ENCODE peak calls at places on chromosomes 12 and 14, in seven cellular contexts. Q, N, W, V, U, F and P are unnamed samples.

GRCh38 chr14:69012251-69012953 is 33.3 kb upstream of the ACTN1 start:
- DNase-seq in Q (no peak), N (no peak), W (no peak), V (no peak), U (no peak), F (no peak), P (no peak)

GRCh38 chr14:24430682-24431568 is 1.2 kb downstream of the KHNYN start:
- DNase-seq in Q (no peak), N (peak), W (peak), V (peak), U (no peak), F (peak), P (no peak)

GRCh38 chr14:24037658-24038037 is 14.2 kb upstream of the CARMIL3 start:
- DNase-seq in Q (no peak), N (no peak), W (no peak), V (no peak), U (no peak), F (no peak), P (no peak)

GRCh38 chr12:109445224-109445623 is 31.9 kb downstream of the KCTD10 start:
- DNase-seq in Q (no peak), N (no peak), W (peak), V (no peak), U (no peak), F (no peak), P (no peak)

GRCh38 chr12:75650989-75651695 is 139.7 kb upstream of the KRR1 start:
- DNase-seq in Q (no peak), N (no peak), W (peak), V (no peak), U (no peak), F (no peak), P (no peak)

GRCh38 chr14:39025810-39026627 is 77.0 kb downstream of the SEC23A start:
- DNase-seq in Q (no peak), N (no peak), W (no peak), V (no peak), U (no peak), F (no peak), P (no peak)

GRCh38 chr14:99597911-99598600 is 6.0 kb downstream of the CCDC85C start:
- DNase-seq in Q (no peak), N (no peak), W (no peak), V (no peak), U (no peak), F (no peak), P (no peak)

GRCh38 chr14:100504372-100505078 is 82.7 kb downstream of the BEGAIN start:
- DNase-seq in Q (no peak), N (no peak), W (no peak), V (no peak), U (no peak), F (no peak), P (no peak)

GRCh38 chr12:117875652-117876491 is 92.9 kb downstream of the KSR2 start:
- DNase-seq in Q (no peak), N (no peak), W (peak), V (no peak), U (peak), F (no peak), P (no peak)

GRCh38 chr12:27969011-27969900 is 3.3 kb downstream of the PTHLH start:
- DNase-seq in Q (peak), N (no peak), W (peak), V (no peak), U (no peak), F (peak), P (peak)

GRCh38 chr12:108457006-108457733 is 57.9 kb upstream of the FICD start:
- DNase-seq in Q (peak), N (peak), W (peak), V (no peak), U (peak), F (no peak), P (no peak)

GRCh38 chr12:4991373-4991772 is 52.3 kb upstream of the KCNA5 start:
- DNase-seq in Q (no peak), N (no peak), W (no peak), V (no peak), U (no peak), F (no peak), P (no peak)

GRCh38 chr12:89695100-89695499 is 13.5 kb downstream of the ATP2B1 start:
- DNase-seq in Q (no peak), N (no peak), W (peak), V (no peak), U (no peak), F (no peak), P (no peak)

GRCh38 chr12:94151577-94151976 is 3.2 kb downstream of the PLXNC1 start:
- DNase-seq in Q (peak), N (no peak), W (no peak), V (no peak), U (no peak), F (no peak), P (no peak)

GRCh38 chr12:121214855-121215745 is 5.2 kb downstream of the P2RX4 start:
- DNase-seq in Q (no peak), N (no peak), W (peak), V (no peak), U (no peak), F (peak), P (no peak)

GRCh38 chr12:56411781-56412639 is 37.2 kb downstream of the TIMELESS start:
- DNase-seq in Q (no peak), N (no peak), W (no peak), V (no peak), U (no peak), F (no peak), P (no peak)